ENCODE peak calls at places on chromosomes 2 and 18, in nine cellular contexts. J is BE2C; M is lower leg skin; E is IMR-90; Y is activated effector memory CD4-positive, alpha-beta T cell treated with anti-CD3 and anti-CD28 coated beads, Interleukin-2, amount 50 U/mL, for 16 hours; I is iris pigment epithelial cell; T is activated T-helper 1 cell treated with anti-CD3 and anti-CD28 coated beads, Interleukin-2, amount 50 U/mL, for 16 hours; L is anterior cingulate cortex; Q is HL-60. S is an unnamed sample.

GRCh38 chr18:46519870-46520269 is 137.2 kb downstream of the LOXHD1 start:
- DNase-seq in Q (no peak), Y (no peak), J (no peak), E (no peak), M (no peak), I (no peak), T (no peak), L (no peak), S (no peak)

GRCh38 chr18:43664487-43665008 is 387.3 kb upstream of the SYT4 start:
- DNase-seq in M (no peak), T (no peak), J (no peak), I (peak), Y (no peak), Q (no peak), L (no peak), E (no peak), S (no peak)

GRCh38 chr2:67846341-67847070 is 216.3 kb downstream of the C1D start:
- DNase-seq in M (peak), E (peak), L (no peak), T (no peak), J (peak), Q (peak), Y (no peak), I (peak), S (peak)

GRCh38 chr2:97797355-97797754 is 84.0 kb downstream of the ZAP70 start:
- DNase-seq in T (no peak), E (peak), L (no peak), M (no peak), Q (no peak), Y (no peak), J (no peak), I (no peak), S (no peak)

GRCh38 chr2:239830718-239831271 is 194.3 kb downstream of the NDUFA10 start:
- DNase-seq in T (no peak), Y (peak), Q (no peak), E (no peak), J (no peak), I (no peak), M (peak), L (no peak), S (no peak)

GRCh38 chr18:60872434-60872833 is 460.8 kb upstream of the CDH20 start:
- DNase-seq in Y (no peak), E (no peak), J (no peak), M (no peak), L (no peak), I (no peak), T (no peak), Q (no peak), S (no peak)

GRCh38 chr2:94767336-94767735 is 103.9 kb upstream of the TEKT4 start:
- DNase-seq in L (no peak), M (no peak), T (no peak), Q (no peak), I (no peak), E (no peak), J (no peak), Y (no peak), S (no peak)

GRCh38 chr2:74982581-74982980 is 24.1 kb downstream of the POLE4 start:
- DNase-seq in Q (no peak), I (peak), Y (no peak), L (no peak), T (no peak), E (no peak), M (no peak), J (no peak), S (no peak)

GRCh38 chr2:12702661-12703121 is 14.0 kb upstream of the TRIB2 start:
- DNase-seq in M (no peak), I (peak), L (no peak), T (no peak), Q (no peak), E (peak), J (no peak), Y (no peak), S (no peak)